ENCODE peak calls at places on chromosomes 16 and 17, in six cellular contexts. K is fibroblast of mammary gland; S is testis; D is stimulated activated CD8-positive, alpha-beta memory T cell treated with anti-CD3 and anti-CD28 coated beads, Interleukin-4, amount 100 ng/mL, for 24 hours; U is nucleus accumbens; Z is fibroblast of the conjunctiva. G is an unnamed sample.

GRCh38 chr17:17019891-17020456 is 22.3 kb upstream of the MPRIP start:
- DNase-seq in S (no peak), K (no peak), D (no peak), Z (no peak), U (no peak), G (no peak)

GRCh38 chr16:50245417-50246298 is 20.7 kb upstream of the ADCY7 start:
- DNase-seq in K (peak; percentile 89), D (peak; percentile 61), U (no peak), S (peak; percentile 35), Z (peak; percentile 77), G (no peak)

GRCh38 chr17:50603340-50603739 is 31.3 kb upstream of the ABCC3 start:
- DNase-seq in Z (no peak), U (no peak), K (no peak), S (no peak), D (no peak), G (no peak)

GRCh38 chr17:32956240-32956970 is 28.5 kb downstream of the TMEM98 start:
- DNase-seq in Z (no peak), D (no peak), K (no peak), S (no peak), U (no peak), G (no peak)

GRCh38 chr17:48498168-48498840 is 32.5 kb downstream of the HOXB1 start:
- DNase-seq in D (no peak), U (no peak), K (no peak), S (no peak), Z (no peak), G (no peak)

GRCh38 chr16:84663433-84664101 is 15.3 kb downstream of the KLHL36 start:
- DNase-seq in S (no peak), U (no peak), Z (no peak), K (no peak), D (no peak), G (no peak)

GRCh38 chr16:86545481-86545880 is 9.6 kb downstream of the MTHFSD start:
- DNase-seq in Z (no peak), S (no peak), D (no peak), K (no peak), U (no peak), G (no peak)

GRCh38 chr17:66704858-66705257 is 130.1 kb upstream of the CACNG5 start:
- DNase-seq in U (no peak), Z (no peak), K (no peak), S (no peak), D (no peak), G (no peak)

GRCh38 chr17:45409659-45410076 is 23.0 kb downstream of the ARHGAP27 start:
- DNase-seq in S (no peak), Z (no peak), U (no peak), D (no peak), K (no peak), G (no peak)

GRCh38 chr17:15456972-15457722 is 10.3 kb downstream of the CDRT4 start:
- DNase-seq in D (no peak), U (no peak), K (peak; percentile 94), Z (peak; percentile 92), S (peak; percentile 45), G (no peak)

GRCh38 chr16:4685776-4686496 is 7.4 kb upstream of the NUDT16L1 start:
- DNase-seq in D (no peak), U (no peak), S (no peak), Z (no peak), K (no peak), G (no peak)

GRCh38 chr16:892536-893255 is 78.1 kb downstream of the LMF1 start:
- DNase-seq in U (no peak), S (no peak), Z (no peak), D (no peak), K (no peak), G (no peak)

GRCh38 chr17:19812407-19812806 is 55.3 kb downstream of the ULK2 start:
- DNase-seq in U (no peak), K (peak; percentile 10), D (no peak), Z (peak; percentile 1), S (no peak), G (no peak)

GRCh38 chr17:48751733-48752398 is 23.3 kb upstream of the HOXB13 start:
- DNase-seq in D (no peak), S (no peak), K (no peak), U (no peak), Z (no peak), G (no peak)

GRCh38 chr16:84699712-84700517 is at the start of gene USP10:
- DNase-seq in U (no peak), D (peak; percentile 67), S (peak; percentile 84), K (peak; percentile 56), Z (peak; percentile 53), G (peak; percentile 56)

GRCh38 chr17:74770498-74771318 is 5.4 kb downstream of the NAT9 start:
- DNase-seq in U (no peak), D (peak; percentile 52), K (peak; percentile 28), Z (peak; percentile 18), S (peak; percentile 67), G (no peak)